ENCODE peak calls at places on chromosomes 3 and 15, in four cellular contexts. S is ovary, U is IMR-90, O is heart left ventricle. D is an unnamed sample.

GRCh38 chr3:110789315-110789714 is 282.3 kb upstream of the NECTIN3 start:
- DNase-seq in S (no peak), U (peak; percentile 84), O (no peak), D (no peak)

GRCh38 chr3:25292604-25293003 is 135.5 kb upstream of the RARB start:
- DNase-seq in S (no peak), U (no peak), O (no peak), D (no peak)

GRCh38 chr15:67977690-67978089 is 76.4 kb upstream of the PIAS1 start:
- DNase-seq in S (no peak), U (no peak), O (no peak), D (no peak)

GRCh38 chr3:29576675-29577074 is 295.8 kb downstream of the RBMS3 start:
- DNase-seq in S (no peak), U (no peak), O (no peak), D (no peak)

GRCh38 chr15:53910236-53910849 is 67.9 kb upstream of the UNC13C start:
- DNase-seq in S (no peak), U (no peak), O (no peak), D (no peak)

GRCh38 chr15:52481915-52482314 is 46.8 kb downstream of the MYO5A start:
- DNase-seq in S (no peak), U (peak; percentile 84), O (no peak), D (no peak)

GRCh38 chr15:66743204-66743603 is 41.2 kb downstream of the SMAD6 start:
- DNase-seq in S (no peak), U (no peak), O (no peak), D (no peak)

GRCh38 chr3:155465664-155466063 is 172.2 kb upstream of the STRIT1 start:
- DNase-seq in S (no peak), U (no peak), O (no peak), D (no peak)

GRCh38 chr3:39757312-39757711 is 52.1 kb upstream of the MYRIP start:
- DNase-seq in S (no peak), U (no peak), O (no peak), D (no peak)

GRCh38 chr3:132231633-132232032 is 85.6 kb upstream of the ACP3 start:
- DNase-seq in S (no peak), U (peak; percentile 55), O (no peak), D (no peak)

GRCh38 chr15:21261965-21262850 is 178.1 kb downstream of the POTEB3 start:
- DNase-seq in S (peak; percentile 37), U (no peak), O (peak; percentile 25), D (no peak)

GRCh38 chr15:21262851-21263400 is 177.4 kb downstream of the POTEB3 start:
- DNase-seq in S (no peak), U (no peak), O (no peak), D (no peak)

GRCh38 chr15:21261396-21261964 is 178.8 kb downstream of the POTEB3 start:
- DNase-seq in S (no peak), U (no peak), O (no peak), D (no peak)

DNA sequence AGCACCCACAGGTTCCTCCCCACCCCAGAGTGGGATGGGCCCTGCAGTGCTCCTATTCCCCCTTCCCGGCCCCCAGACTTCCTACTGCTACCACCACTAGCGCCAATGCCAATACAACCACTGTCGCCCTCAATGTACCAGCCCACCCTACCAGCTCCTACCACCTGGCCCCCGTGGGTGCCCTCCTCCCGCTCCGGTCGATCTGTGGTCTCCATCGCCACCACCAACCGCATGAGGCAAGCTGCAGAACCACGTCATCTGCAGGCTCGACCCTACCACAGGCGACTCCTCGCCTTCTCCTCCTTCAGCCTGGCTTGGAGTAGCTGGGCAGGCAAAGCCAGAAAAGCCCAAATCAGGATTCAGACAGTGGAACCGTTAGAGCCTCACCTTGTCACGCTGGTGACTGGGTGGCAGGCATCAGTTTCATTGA is 179.3 kb downstream of the POTEB3 start:
- DNase-seq in S (peak; percentile 39), U (no peak), O (no peak), D (no peak)
- TF ChIP-seq POLR2A in S (no peak), U (no peak), O (no peak), D (no peak)

GRCh38 chr15:40344631-40345120 is 3.9 kb upstream of the CCDC9B start:
- DNase-seq in S (peak; percentile 75), U (peak; percentile 69), O (peak; percentile 66), D (peak; percentile 66)
- TF ChIP-seq POLR2A in S (no peak), U (no peak), O (no peak), D (no peak)

GRCh38 chr3:23810342-23811116 is 4.8 kb downstream of the UBE2E1 start:
- DNase-seq in S (peak; percentile 78), U (no peak), O (peak; percentile 42), D (peak; percentile 76)
- TF ChIP-seq POLR2A in S (no peak), U (no peak), O (no peak), D (peak; percentile 43)

GRCh38 chr3:45596290-45596791 is 1.8 kb downstream of the LIMD1 start:
- DNase-seq in S (no peak), U (no peak), O (no peak), D (peak; percentile 20)

GRCh38 chr3:45592830-45593707 is 1.5 kb upstream of the LIMD1 start:
- DNase-seq in S (peak; percentile 92), U (peak; percentile 89), O (peak; percentile 95), D (peak; percentile 91)

GRCh38 chr3:45592405-45592804 is 2.1 kb upstream of the LIMD1 start:
- DNase-seq in S (no peak), U (no peak), O (no peak), D (no peak)

GRCh38 chr3:45595364-45596154 is 1.0 kb downstream of the LIMD1 start:
- DNase-seq in S (peak; percentile 47), U (no peak), O (peak; percentile 45), D (peak; percentile 57)

GRCh38 chr3:45593708-45594601 is 596 bp upstream of the LIMD1 start:
- DNase-seq in S (peak; percentile 80), U (peak; percentile 68), O (peak; percentile 76), D (peak; percentile 84)
- TF ChIP-seq POLR2A in S (no peak), U (peak; percentile 58), O (no peak), D (peak; percentile 44)

DNA sequence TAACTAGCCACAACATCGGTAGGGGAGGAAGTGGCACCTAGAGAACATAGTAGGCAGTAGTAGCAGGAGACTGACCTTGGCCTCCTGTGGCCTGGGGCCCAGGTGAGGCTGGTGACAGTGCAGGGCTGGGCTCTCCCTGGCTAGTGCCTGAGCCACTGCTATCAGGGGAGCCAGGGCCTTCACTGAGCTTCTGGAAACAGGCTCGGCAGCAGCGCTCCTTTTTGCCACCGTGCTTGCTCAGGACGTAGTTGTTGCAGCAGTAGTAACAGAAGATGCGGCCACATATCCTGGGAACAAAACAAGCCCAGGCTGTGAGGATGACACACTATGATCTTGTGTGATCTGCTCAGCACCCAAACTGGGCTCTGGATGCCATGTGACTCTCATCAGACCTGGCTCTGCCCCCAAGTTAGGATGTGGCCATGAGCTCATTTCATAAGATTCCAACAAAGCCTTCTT is 15.1 kb downstream of the CXCR6 start:
- DNase-seq in S (no peak), U (peak; percentile 81), O (no peak), D (no peak)
- TF ChIP-seq POLR2A in S (no peak), U (no peak), O (no peak), D (no peak)

GRCh38 chr3:47847801-47848518 is 45.0 kb downstream of the DHX30 start:
- DNase-seq in S (no peak), U (no peak), O (no peak), D (no peak)
- TF ChIP-seq POLR2A in S (no peak), U (no peak), O (no peak), D (no peak)

GRCh38 chr3:105093853-105094252 is 272.9 kb upstream of the ALCAM start:
- DNase-seq in S (no peak), U (no peak), O (no peak), D (no peak)

GRCh38 chr3:105094588-105094987 is 272.1 kb upstream of the ALCAM start:
- DNase-seq in S (no peak), U (no peak), O (no peak), D (no peak)

DNA sequence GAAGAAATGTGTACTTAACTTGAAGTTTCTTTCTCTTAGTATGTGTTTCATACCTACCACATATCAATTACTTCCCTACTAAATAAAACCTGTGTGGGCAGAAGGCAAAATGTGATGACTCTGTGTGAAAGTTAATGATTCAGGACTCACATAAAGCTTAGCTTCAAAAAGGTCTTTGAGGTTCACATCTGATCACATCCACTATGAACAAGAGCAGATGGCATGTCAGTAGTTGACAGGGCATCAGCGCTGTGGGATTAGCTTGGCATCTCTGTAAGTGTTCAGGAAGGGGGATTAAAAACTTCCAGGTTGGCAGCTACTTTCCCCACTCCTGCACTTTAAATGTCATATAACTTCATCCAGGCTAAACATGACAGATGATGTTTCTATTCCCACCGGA is 273.3 kb upstream of the ALCAM start:
- DNase-seq in S (no peak), U (no peak), O (no peak), D (no peak)
- TF ChIP-seq POLR2A in S (no peak), U (no peak), O (no peak), D (no peak)

GRCh38 chr15:40956543-40956982 is 3.3 kb downstream of the CHAC1 start:
- DNase-seq in S (no peak), U (no peak), O (no peak), D (no peak)
- TF ChIP-seq POLR2A in S (no peak), U (no peak), O (no peak), D (no peak)

D was measured in erythroblast.